ENCODE peak calls at places on chromosomes 1 and 21, in eight cellular contexts. C is right cardiac atrium; O is HTR-8/SVneo; H is EL; G is Right ventricle myocardium superior; A is transverse colon; F is OCI-LY7; Z is stimulated activated naive CD8-positive, alpha-beta T cell treated with anti-CD3 and anti-CD28 coated beads, Interleukin-15, Interleukin-2, amounts not matched to agents 100 U/mL and 50 U/mL, for 24 hours. P is an unnamed sample.

GRCh38 chr1:54403377-54403776 is 2.8 kb downstream of the SSBP3 start:
- DNase-seq in G (no peak), O (no peak), A (no peak), H (no peak), Z (no peak), F (no peak), C (no peak), P (no peak)

GRCh38 chr1:230208619-230209261 is 141.7 kb downstream of the GALNT2 start:
- DNase-seq in O (no peak), H (no peak), A (no peak), F (no peak), C (no peak), Z (peak; percentile 60), G (no peak), P (no peak)

GRCh38 chr21:43800566-43800965 is 11.2 kb downstream of the RRP1 start:
- DNase-seq in Z (no peak), A (no peak), O (no peak), F (no peak), G (no peak), C (no peak), H (no peak), P (no peak)

GRCh38 chr1:77757616-77758015 is 2.0 kb downstream of the USP33 start:
- DNase-seq in A (no peak), G (no peak), C (no peak), Z (no peak), O (no peak), F (no peak), H (peak; percentile 13), P (no peak)

GRCh38 chr1:89780721-89781120 is 40.1 kb upstream of the LRRC8D start:
- DNase-seq in H (peak; percentile 58), F (peak; percentile 60), G (no peak), C (no peak), A (no peak), O (peak; percentile 54), Z (peak; percentile 32), P (no peak)

GRCh38 chr1:24157921-24158481 is 15.1 kb upstream of the IL22RA1 start:
- DNase-seq in Z (no peak), H (peak; percentile 18), G (no peak), O (no peak), F (no peak), A (no peak), C (no peak), P (no peak)

GRCh38 chr1:166730299-166730888 is 108.9 kb upstream of the POGK start:
- DNase-seq in Z (no peak), A (no peak), G (no peak), O (no peak), F (no peak), C (no peak), H (peak; percentile 46), P (no peak)

GRCh38 chr1:66271216-66271903 is 262.6 kb upstream of the SGIP1 start:
- DNase-seq in Z (peak; percentile 56), H (peak; percentile 98), G (peak; percentile 89), A (peak; percentile 73), F (peak; percentile 88), O (peak; percentile 71), C (peak; percentile 86), P (peak; percentile 69)

GRCh38 chr1:109805486-109806180 is 41.9 kb upstream of the EPS8L3 start:
- DNase-seq in C (no peak), A (peak; percentile 6), H (no peak), Z (no peak), O (no peak), G (no peak), F (no peak), P (no peak)

GRCh38 chr1:46370214-46370633 is 23.9 kb upstream of the FAAH start:
- DNase-seq in O (no peak), A (no peak), Z (no peak), F (peak; percentile 27), C (no peak), H (peak; percentile 15), G (no peak), P (no peak)

GRCh38 chr1:223737342-223737741 is 25.0 kb downstream of the CAPN2 start:
- DNase-seq in A (no peak), O (no peak), Z (no peak), F (no peak), G (no peak), C (no peak), H (no peak), P (no peak)

GRCh38 chr1:88984553-88984945 is 7.9 kb downstream of the KYAT3 start:
- DNase-seq in H (no peak), O (no peak), G (no peak), C (no peak), A (no peak), Z (no peak), F (no peak), P (no peak)

GRCh38 chr1:3315991-3316943 is 138.2 kb upstream of the ARHGEF16 start:
- DNase-seq in Z (no peak), A (no peak), C (no peak), F (peak; percentile 23), G (no peak), H (no peak), O (no peak), P (no peak)

GRCh38 chr1:191804311-191804710 is 354.0 kb upstream of the RGS18 start:
- DNase-seq in C (no peak), A (no peak), F (no peak), Z (no peak), O (no peak), G (no peak), H (no peak), P (no peak)

GRCh38 chr1:168234846-168235547 is 9.2 kb downstream of the SFT2D2 start:
- DNase-seq in C (no peak), Z (peak; percentile 30), H (peak; percentile 59), G (no peak), A (no peak), O (peak; percentile 66), F (peak; percentile 52), P (no peak)

GRCh38 chr21:26844258-26845065 is 747 bp downstream of the ADAMTS1 start:
- DNase-seq in F (no peak), A (no peak), C (peak; percentile 67), G (peak; percentile 78), O (peak; percentile 10), H (peak; percentile 49), Z (peak; percentile 12), P (peak; percentile 73)

GRCh38 chr1:47963568-47963973 is 33.6 kb downstream of the TRABD2B start:
- DNase-seq in O (no peak), Z (no peak), A (no peak), C (peak; percentile 44), H (no peak), G (no peak), F (no peak), P (no peak)

GRCh38 chr1:162983671-162984425 is 85.3 kb upstream of the RGS4 start:
- DNase-seq in A (no peak), F (no peak), C (no peak), O (no peak), G (no peak), H (no peak), Z (no peak), P (no peak)

GRCh38 chr1:211789641-211790464 is 40.7 kb downstream of the LPGAT1 start:
- DNase-seq in F (no peak), Z (no peak), G (no peak), C (no peak), H (no peak), O (no peak), A (no peak), P (no peak)